ENCODE peak calls at places on chromosomes 16 and 17, in five cellular contexts. One of them, this sample, is unnamed.

GRCh38 chr17:48745381-48746275 is 17.1 kb upstream of the HOXB13 start:
- DNase-seq in progenitor cell of endocrine pancreas: no peak
- DNase-seq in NCI-H774: no peak
- DNase-seq in non-pigmented ciliary epithelial cell: no peak
- DNase-seq in skeletal muscle cell: no peak
- DNase-seq in this sample: no peak

GRCh38 chr17:63477471-63478440 is 895 bp downstream of the ACE start:
- DNase-seq in skeletal muscle cell: no peak
- DNase-seq in progenitor cell of endocrine pancreas: no peak
- DNase-seq in NCI-H774: no peak
- DNase-seq in non-pigmented ciliary epithelial cell: no peak
- DNase-seq in this sample: no peak

GRCh38 chr17:77319211-77320031 is 178.7 kb downstream of the SEC14L1 start:
- DNase-seq in skeletal muscle cell: peak
- DNase-seq in NCI-H774: no peak
- DNase-seq in progenitor cell of endocrine pancreas: no peak
- DNase-seq in non-pigmented ciliary epithelial cell: no peak
- DNase-seq in this sample: peak

GRCh38 chr17:42276609-42277341 is 584 bp upstream of the STAT5B start:
- DNase-seq in skeletal muscle cell: peak
- DNase-seq in NCI-H774: peak
- DNase-seq in progenitor cell of endocrine pancreas: peak
- DNase-seq in non-pigmented ciliary epithelial cell: peak
- DNase-seq in this sample: peak

GRCh38 chr17:61970030-61970429 is 42.2 kb upstream of the INTS2 start:
- DNase-seq in progenitor cell of endocrine pancreas: no peak
- DNase-seq in NCI-H774: no peak
- DNase-seq in skeletal muscle cell: no peak
- DNase-seq in non-pigmented ciliary epithelial cell: no peak
- DNase-seq in this sample: no peak

GRCh38 chr16:3212006-3212405 is 23.0 kb downstream of the ZNF200 start:
- DNase-seq in skeletal muscle cell: no peak
- DNase-seq in non-pigmented ciliary epithelial cell: no peak
- DNase-seq in NCI-H774: no peak
- DNase-seq in progenitor cell of endocrine pancreas: no peak
- DNase-seq in this sample: no peak

GRCh38 chr16:66620419-66620775 is 15.9 kb downstream of the CMTM3 start:
- DNase-seq in skeletal muscle cell: no peak
- DNase-seq in non-pigmented ciliary epithelial cell: no peak
- DNase-seq in progenitor cell of endocrine pancreas: no peak
- DNase-seq in NCI-H774: no peak
- DNase-seq in this sample: no peak

GRCh38 chr17:78120971-78121800 is 7.4 kb downstream of the TMC6 start:
- DNase-seq in progenitor cell of endocrine pancreas: no peak
- DNase-seq in non-pigmented ciliary epithelial cell: no peak
- DNase-seq in NCI-H774: no peak
- DNase-seq in skeletal muscle cell: no peak
- DNase-seq in this sample: no peak

GRCh38 chr17:29565643-29566472 is 979 bp downstream of the ABHD15 start:
- DNase-seq in non-pigmented ciliary epithelial cell: no peak
- DNase-seq in progenitor cell of endocrine pancreas: no peak
- DNase-seq in skeletal muscle cell: no peak
- DNase-seq in NCI-H774: peak
- DNase-seq in this sample: peak

GRCh38 chr17:79413591-79413990 is 197.3 kb downstream of the RBFOX3 start:
- DNase-seq in non-pigmented ciliary epithelial cell: no peak
- DNase-seq in progenitor cell of endocrine pancreas: no peak
- DNase-seq in skeletal muscle cell: no peak
- DNase-seq in NCI-H774: no peak
- DNase-seq in this sample: no peak

GRCh38 chr16:81717662-81718189 is 61.4 kb upstream of the PLCG2 start:
- DNase-seq in skeletal muscle cell: no peak
- DNase-seq in NCI-H774: no peak
- DNase-seq in non-pigmented ciliary epithelial cell: no peak
- DNase-seq in progenitor cell of endocrine pancreas: no peak
- DNase-seq in this sample: no peak

GRCh38 chr17:63445571-63446217 is 412 bp downstream of the CYB561 start:
- DNase-seq in progenitor cell of endocrine pancreas: no peak
- DNase-seq in non-pigmented ciliary epithelial cell: no peak
- DNase-seq in NCI-H774: peak
- DNase-seq in skeletal muscle cell: no peak
- DNase-seq in this sample: peak